ENCODE peak calls at places on chromosome 17, in ten cellular contexts. One of them, this sample, is unnamed. For H3K27me3, the result is how much of the 10 kb centered on the place peaks cover.

GRCh38 chr17:1197781-1198490 is 18.2 kb upstream of the ABR start:
- DNase-seq in PC-3: no peak
- DNase-seq in cardiac muscle cell: no peak
- DNase-seq in DND-41: peak
- DNase-seq in Peyer's patch: peak
- DNase-seq in GM23248: peak
- DNase-seq in stomach: peak
- DNase-seq in heart right ventricle: peak
- DNase-seq in heart left ventricle: peak
- DNase-seq in AG04450: no peak
- DNase-seq in this sample: peak

GRCh38 chr17:4477286-4477791 is 21.3 kb upstream of the SPNS2 start:
- DNase-seq in PC-3: no peak
- DNase-seq in DND-41: no peak
- DNase-seq in GM23248: peak
- DNase-seq in Peyer's patch: no peak
- DNase-seq in heart left ventricle: no peak
- DNase-seq in heart right ventricle: no peak
- DNase-seq in stomach: no peak
- DNase-seq in AG04450: no peak
- DNase-seq in cardiac muscle cell: no peak
- DNase-seq in this sample: peak

GRCh38 chr17:65463242-65463641 is 98.2 kb downstream of the AXIN2 start:
- DNase-seq in heart left ventricle: peak
- DNase-seq in stomach: peak
- DNase-seq in AG04450: no peak
- DNase-seq in PC-3: no peak
- DNase-seq in GM23248: peak
- DNase-seq in DND-41: no peak
- DNase-seq in heart right ventricle: peak
- DNase-seq in cardiac muscle cell: no peak
- DNase-seq in Peyer's patch: no peak
- DNase-seq in this sample: no peak

GRCh38 chr17:57548421-57549385 is 196.4 kb downstream of the CCDC182 start:
- DNase-seq in GM23248: no peak
- DNase-seq in AG04450: no peak
- DNase-seq in Peyer's patch: no peak
- DNase-seq in heart left ventricle: no peak
- DNase-seq in DND-41: peak
- DNase-seq in PC-3: no peak
- DNase-seq in stomach: no peak
- DNase-seq in cardiac muscle cell: no peak
- DNase-seq in heart right ventricle: peak
- DNase-seq in this sample: no peak

GRCh38 chr17:59840908-59841666 is 51.7 kb downstream of the TUBD1 start:
- DNase-seq in PC-3: peak
- DNase-seq in GM23248: peak
- DNase-seq in DND-41: no peak
- DNase-seq in stomach: no peak
- DNase-seq in cardiac muscle cell: no peak
- DNase-seq in Peyer's patch: no peak
- DNase-seq in heart right ventricle: no peak
- DNase-seq in heart left ventricle: no peak
- DNase-seq in AG04450: no peak
- DNase-seq in this sample: peak

GRCh38 chr17:63039899-63040602 is 74.0 kb downstream of the TANC2 start:
- DNase-seq in heart right ventricle: no peak
- DNase-seq in heart left ventricle: no peak
- DNase-seq in DND-41: no peak
- DNase-seq in AG04450: no peak
- DNase-seq in stomach: no peak
- DNase-seq in cardiac muscle cell: no peak
- DNase-seq in PC-3: peak
- DNase-seq in Peyer's patch: no peak
- DNase-seq in GM23248: peak
- DNase-seq in this sample: peak

GRCh38 chr17:967122-967521 is 12.5 kb downstream of the NXN start:
- DNase-seq in GM23248: no peak
- DNase-seq in PC-3: no peak
- DNase-seq in DND-41: no peak
- DNase-seq in heart left ventricle: peak
- DNase-seq in AG04450: no peak
- DNase-seq in cardiac muscle cell: no peak
- DNase-seq in stomach: no peak
- DNase-seq in heart right ventricle: no peak
- DNase-seq in Peyer's patch: no peak
- DNase-seq in this sample: no peak

GRCh38 chr17:81394377-81394747 is 895 bp upstream of the BAHCC1 start:
- DNase-seq in heart left ventricle: no peak
- DNase-seq in PC-3: peak
- DNase-seq in stomach: no peak
- DNase-seq in AG04450: no peak
- DNase-seq in GM23248: peak
- DNase-seq in heart right ventricle: no peak
- DNase-seq in cardiac muscle cell: no peak
- DNase-seq in DND-41: no peak
- DNase-seq in Peyer's patch: no peak
- DNase-seq in this sample: no peak

GRCh38 chr17:60920107-60920506 is 242.5 kb downstream of the BCAS3 start:
- DNase-seq in AG04450: no peak
- DNase-seq in stomach: no peak
- DNase-seq in heart right ventricle: no peak
- DNase-seq in DND-41: no peak
- DNase-seq in cardiac muscle cell: no peak
- DNase-seq in Peyer's patch: no peak
- DNase-seq in GM23248: no peak
- DNase-seq in PC-3: no peak
- DNase-seq in heart left ventricle: no peak
- DNase-seq in this sample: no peak

GRCh38 chr17:61450641-61451537 is 1.3 kb upstream of the TBX4 start:
- DNase-seq in PC-3: no peak
- DNase-seq in heart left ventricle: no peak
- DNase-seq in DND-41: no peak
- DNase-seq in heart right ventricle: no peak
- DNase-seq in AG04450: no peak
- DNase-seq in cardiac muscle cell: no peak
- DNase-seq in Peyer's patch: no peak
- DNase-seq in GM23248: no peak
- DNase-seq in stomach: no peak
- DNase-seq in this sample: no peak

GRCh38 chr17:7929158-7930029 is at the start of gene KCNAB3:
- DNase-seq in GM23248: peak
- DNase-seq in PC-3: no peak
- DNase-seq in heart left ventricle: peak
- DNase-seq in cardiac muscle cell: peak
- DNase-seq in DND-41: peak
- DNase-seq in AG04450: no peak
- DNase-seq in heart right ventricle: no peak
- DNase-seq in Peyer's patch: no peak
- DNase-seq in stomach: no peak
- DNase-seq in this sample: peak

GRCh38 chr17:60902399-60902798 is 224.7 kb downstream of the BCAS3 start:
- DNase-seq in DND-41: no peak
- DNase-seq in AG04450: no peak
- DNase-seq in GM23248: no peak
- DNase-seq in PC-3: no peak
- DNase-seq in Peyer's patch: no peak
- DNase-seq in stomach: no peak
- DNase-seq in heart left ventricle: no peak
- DNase-seq in cardiac muscle cell: no peak
- DNase-seq in heart right ventricle: no peak
- DNase-seq in this sample: no peak

GRCh38 chr17:49575524-49576120 is at the start of gene NXPH3:
- DNase-seq in PC-3: peak
- DNase-seq in GM23248: peak
- DNase-seq in cardiac muscle cell: peak
- DNase-seq in heart right ventricle: peak
- DNase-seq in stomach: peak
- DNase-seq in AG04450: no peak
- DNase-seq in Peyer's patch: peak
- DNase-seq in DND-41: no peak
- DNase-seq in heart left ventricle: peak
- DNase-seq in this sample: peak
- H3K27me3 ChIP-seq in PC-3: under half
- H3K27me3 ChIP-seq in GM23248: under half
- H3K27me3 ChIP-seq in cardiac muscle cell: under half
- H3K27me3 ChIP-seq in heart right ventricle: under half
- H3K27me3 ChIP-seq in stomach: under half
- H3K27me3 ChIP-seq in AG04450: under half
- H3K27me3 ChIP-seq in Peyer's patch: under half
- H3K27me3 ChIP-seq in DND-41: under half
- H3K27me3 ChIP-seq in heart left ventricle: under half
- H3K27me3 ChIP-seq in this sample: under half

DNA sequence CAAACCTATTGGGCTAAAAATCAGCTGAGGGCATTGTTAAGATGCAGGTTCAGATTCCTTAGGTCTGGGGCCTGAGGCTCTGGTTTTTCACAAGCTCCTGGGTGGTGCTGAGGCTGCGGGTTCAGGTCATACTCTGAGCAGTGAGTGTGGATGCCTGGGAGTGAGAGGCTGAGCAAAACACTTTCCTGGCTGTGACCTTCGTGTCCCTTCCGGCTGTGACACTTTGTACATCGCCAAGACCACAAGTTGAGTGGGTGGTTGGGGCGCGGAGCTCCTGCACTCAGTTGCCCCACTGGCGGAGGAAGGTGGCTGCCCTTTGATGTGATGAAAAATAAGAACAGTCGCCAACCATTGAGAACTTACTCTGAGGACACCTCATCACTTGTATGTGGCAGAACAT is 24.8 kb downstream of the CCR7 start:
- DNase-seq in Peyer's patch: no peak
- DNase-seq in DND-41: peak
- DNase-seq in heart left ventricle: no peak
- DNase-seq in stomach: no peak
- DNase-seq in PC-3: no peak
- DNase-seq in heart right ventricle: no peak
- DNase-seq in cardiac muscle cell: no peak
- DNase-seq in AG04450: no peak
- DNase-seq in GM23248: no peak
- DNase-seq in this sample: no peak
- H3K27ac ChIP-seq in Peyer's patch: peak
- H3K27ac ChIP-seq in DND-41: peak
- H3K27ac ChIP-seq in heart left ventricle: no peak
- H3K27ac ChIP-seq in stomach: peak
- H3K27ac ChIP-seq in PC-3: no peak
- H3K27ac ChIP-seq in heart right ventricle: peak
- H3K27ac ChIP-seq in cardiac muscle cell: no peak
- H3K27ac ChIP-seq in AG04450: no peak
- H3K27ac ChIP-seq in GM23248: no peak
- H3K27ac ChIP-seq in this sample: peak

GRCh38 chr17:41151525-41151924 is 1.9 kb upstream of the KRTAP4-5 start:
- DNase-seq in AG04450: no peak
- DNase-seq in PC-3: no peak
- DNase-seq in heart right ventricle: no peak
- DNase-seq in cardiac muscle cell: no peak
- DNase-seq in GM23248: no peak
- DNase-seq in DND-41: no peak
- DNase-seq in stomach: no peak
- DNase-seq in heart left ventricle: no peak
- DNase-seq in Peyer's patch: no peak
- DNase-seq in this sample: no peak
- H3K27me3 ChIP-seq in AG04450: under half
- H3K27me3 ChIP-seq in PC-3: under half
- H3K27me3 ChIP-seq in heart right ventricle: under half
- H3K27me3 ChIP-seq in cardiac muscle cell: under half
- H3K27me3 ChIP-seq in GM23248: under half
- H3K27me3 ChIP-seq in DND-41: under half
- H3K27me3 ChIP-seq in stomach: under half
- H3K27me3 ChIP-seq in heart left ventricle: under half
- H3K27me3 ChIP-seq in Peyer's patch: under half
- H3K27me3 ChIP-seq in this sample: under half

DNA sequence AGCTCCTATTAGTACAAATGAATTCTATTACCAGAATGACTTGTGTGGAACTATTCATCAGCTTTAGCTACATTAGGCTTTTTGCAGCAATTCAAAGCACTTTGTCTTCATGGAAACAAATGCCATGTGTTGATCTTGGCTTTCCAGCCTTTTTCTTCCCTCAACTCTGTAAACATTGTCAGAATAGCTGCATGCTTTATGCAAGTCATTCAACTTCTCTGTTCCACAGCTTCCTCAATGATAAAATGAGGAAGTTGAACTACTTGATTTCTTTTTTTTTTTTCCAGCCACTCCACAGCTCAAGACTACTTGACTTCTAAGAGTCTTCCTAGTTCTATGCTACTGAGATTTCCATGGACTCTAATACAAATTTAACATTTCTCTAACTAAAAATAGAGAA is 41.1 kb downstream of the KIAA0753 start:
- DNase-seq in heart right ventricle: no peak
- DNase-seq in Peyer's patch: no peak
- DNase-seq in DND-41: no peak
- DNase-seq in heart left ventricle: no peak
- DNase-seq in PC-3: no peak
- DNase-seq in GM23248: no peak
- DNase-seq in cardiac muscle cell: no peak
- DNase-seq in stomach: no peak
- DNase-seq in AG04450: no peak
- DNase-seq in this sample: peak
- H3K27ac ChIP-seq in heart right ventricle: peak
- H3K27ac ChIP-seq in Peyer's patch: no peak
- H3K27ac ChIP-seq in DND-41: no peak
- H3K27ac ChIP-seq in heart left ventricle: no peak
- H3K27ac ChIP-seq in PC-3: no peak
- H3K27ac ChIP-seq in GM23248: no peak
- H3K27ac ChIP-seq in cardiac muscle cell: no peak
- H3K27ac ChIP-seq in stomach: peak
- H3K27ac ChIP-seq in AG04450: no peak
- H3K27ac ChIP-seq in this sample: no peak